ENCODE peak calls at places on chromosomes 7 and 10, in nine cellular contexts. C is stomach, P is prostate gland, U is mammary epithelial cell, B is A549, L is psoas muscle, Y is upper lobe of right lung, X is WERI-Rb-1, T is IMR-90. N is an unnamed sample.

GRCh38 chr7:2654059-2654458 is 22.3 kb downstream of the TTYH3 start:
- DNase-seq in C (no peak), P (no peak), U (no peak), B (no peak), L (no peak), Y (no peak), X (no peak), T (no peak), N (no peak)

GRCh38 chr10:82847242-82847641 is 972.2 kb downstream of the NRG3 start:
- DNase-seq in C (no peak), P (no peak), U (no peak), B (no peak), L (no peak), Y (no peak), X (no peak), T (no peak), N (no peak)

GRCh38 chr10:117223413-117224035 is 17.4 kb upstream of the SLC18A2 start:
- DNase-seq in C (no peak), P (no peak), U (no peak), B (no peak), L (peak), Y (no peak), X (no peak), T (no peak), N (no peak)

GRCh38 chr10:4450981-4451501 is 375.0 kb upstream of the AKR1E2 start:
- DNase-seq in C (no peak), P (no peak), U (peak), B (no peak), L (no peak), Y (no peak), X (no peak), T (peak), N (no peak)

GRCh38 chr7:36527549-36527913 is 137.9 kb downstream of the ANLN start:
- DNase-seq in C (no peak), P (no peak), U (no peak), B (no peak), L (no peak), Y (no peak), X (no peak), T (no peak), N (no peak)

GRCh38 chr7:5414876-5415275 is 8.8 kb downstream of the TNRC18 start:
- DNase-seq in C (no peak), P (no peak), U (no peak), B (no peak), L (no peak), Y (no peak), X (no peak), T (no peak), N (no peak)

GRCh38 chr7:33933611-33934281 is 28.4 kb downstream of the BMPER start:
- DNase-seq in C (no peak), P (no peak), U (peak), B (peak), L (no peak), Y (no peak), X (no peak), T (peak), N (no peak)

GRCh38 chr7:159019111-159019510 is 125.6 kb downstream of the VIPR2 start:
- DNase-seq in C (no peak), P (no peak), U (no peak), B (no peak), L (peak), Y (no peak), X (no peak), T (no peak), N (no peak)

GRCh38 chr7:78218051-78218450 is 419.5 kb downstream of the PHTF2 start:
- DNase-seq in C (no peak), P (no peak), U (peak), B (no peak), L (no peak), Y (no peak), X (no peak), T (peak), N (no peak)

GRCh38 chr10:67079126-67079525 is 153.3 kb downstream of the LRRTM3 start:
- DNase-seq in C (peak), P (no peak), U (no peak), B (no peak), L (no peak), Y (no peak), X (no peak), T (no peak), N (no peak)

GRCh38 chr10:71392791-71393781 is 3.6 kb upstream of the CDH23 start:
- DNase-seq in C (no peak), P (no peak), U (no peak), B (no peak), L (no peak), Y (peak), X (no peak), T (no peak), N (peak)

GRCh38 chr10:114697061-114697598 is 39.1 kb upstream of the ABLIM1 start:
- DNase-seq in C (no peak), P (peak), U (peak), B (no peak), L (no peak), Y (peak), X (no peak), T (peak), N (no peak)

GRCh38 chr7:36723951-36724664 is at the start of gene AOAH:
- DNase-seq in C (peak), P (no peak), U (no peak), B (no peak), L (peak), Y (peak), X (no peak), T (no peak), N (no peak)

GRCh38 chr10:6513509-6513908 is 66.6 kb downstream of the PRKCQ start:
- DNase-seq in C (no peak), P (no peak), U (no peak), B (no peak), L (no peak), Y (no peak), X (no peak), T (no peak), N (no peak)

GRCh38 chr7:66920769-66921395 is at the start of gene TMEM248:
- DNase-seq in C (peak), P (peak), U (peak), B (peak), L (peak), Y (peak), X (peak), T (peak), N (peak)

GRCh38 chr7:2231992-2232765 is 566 bp downstream of the MAD1L1 start:
- DNase-seq in C (no peak), P (no peak), U (peak), B (no peak), L (no peak), Y (no peak), X (peak), T (no peak), N (no peak)

GRCh38 chr10:86956195-86956840 is 1.1 kb downstream of the MMRN2 start:
- DNase-seq in C (no peak), P (no peak), U (no peak), B (no peak), L (no peak), Y (peak), X (no peak), T (no peak), N (no peak)

GRCh38 chr7:90708841-90709317 is 112.8 kb downstream of the CDK14 start:
- DNase-seq in C (peak), P (no peak), U (no peak), B (no peak), L (no peak), Y (no peak), X (peak), T (no peak), N (no peak)

GRCh38 chr7:32605032-32605431 is 109.7 kb downstream of the AVL9 start:
- DNase-seq in C (no peak), P (no peak), U (no peak), B (no peak), L (no peak), Y (no peak), X (no peak), T (no peak), N (no peak)

GRCh38 chr10:44510716-44511115 is 125.8 kb upstream of the CXCL12 start:
- DNase-seq in C (no peak), P (no peak), U (peak), B (no peak), L (no peak), Y (no peak), X (no peak), T (peak), N (no peak)

GRCh38 chr10:103455235-103455634 is 3.1 kb upstream of the CALHM2 start:
- DNase-seq in C (no peak), P (no peak), U (no peak), B (no peak), L (peak), Y (no peak), X (no peak), T (no peak), N (no peak)

GRCh38 chr7:119988401-119988800 is 284.6 kb upstream of the KCND2 start:
- DNase-seq in C (no peak), P (no peak), U (no peak), B (no peak), L (no peak), Y (no peak), X (no peak), T (no peak), N (no peak)

GRCh38 chr10:103890194-103890658 is 27.8 kb downstream of the STN1 start:
- DNase-seq in C (peak), P (peak), U (peak), B (peak), L (no peak), Y (peak), X (no peak), T (peak), N (no peak)

GRCh38 chr7:157940497-157940896 is 603.7 kb downstream of the DNAJB6 start:
- DNase-seq in C (no peak), P (no peak), U (no peak), B (no peak), L (no peak), Y (no peak), X (no peak), T (no peak), N (no peak)

GRCh38 chr7:100472854-100473499 is 6.0 kb downstream of the TSC22D4 start:
- DNase-seq in C (no peak), P (no peak), U (peak), B (no peak), L (peak), Y (no peak), X (no peak), T (peak), N (peak)

GRCh38 chr7:104980969-104981670 is 32.9 kb upstream of the KMT2E start:
- DNase-seq in C (no peak), P (no peak), U (peak), B (peak), L (no peak), Y (no peak), X (no peak), T (peak), N (no peak)

GRCh38 chr10:122514045-122514840 is 46.3 kb upstream of the DMBT1 start:
- DNase-seq in C (no peak), P (no peak), U (peak), B (no peak), L (no peak), Y (no peak), X (no peak), T (peak), N (no peak)

GRCh38 chr10:80356563-80356999 is at the start of the genes DYDC1 and DYDC2:
- DNase-seq in C (peak), P (peak), U (peak), B (no peak), L (peak), Y (peak), X (peak), T (no peak), N (no peak)

GRCh38 chr10:123269017-123269552 is 114.9 kb downstream of the BUB3 start:
- DNase-seq in C (no peak), P (no peak), U (no peak), B (no peak), L (no peak), Y (no peak), X (no peak), T (no peak), N (peak)

GRCh38 chr7:143434660-143435059 is 8.6 kb upstream of the TAS2R60 start:
- DNase-seq in C (no peak), P (peak), U (peak), B (no peak), L (peak), Y (no peak), X (no peak), T (peak), N (no peak)

GRCh38 chr10:133028158-133028557 is 59.6 kb upstream of the ADGRA1 start:
- DNase-seq in C (no peak), P (no peak), U (no peak), B (no peak), L (no peak), Y (no peak), X (no peak), T (no peak), N (no peak)
- H3K4me3 ChIP-seq in C (no peak), P (no peak), U (no peak), B (no peak), L (no peak), Y (no peak), X (no peak), T (no peak), N (no peak)

DNA sequence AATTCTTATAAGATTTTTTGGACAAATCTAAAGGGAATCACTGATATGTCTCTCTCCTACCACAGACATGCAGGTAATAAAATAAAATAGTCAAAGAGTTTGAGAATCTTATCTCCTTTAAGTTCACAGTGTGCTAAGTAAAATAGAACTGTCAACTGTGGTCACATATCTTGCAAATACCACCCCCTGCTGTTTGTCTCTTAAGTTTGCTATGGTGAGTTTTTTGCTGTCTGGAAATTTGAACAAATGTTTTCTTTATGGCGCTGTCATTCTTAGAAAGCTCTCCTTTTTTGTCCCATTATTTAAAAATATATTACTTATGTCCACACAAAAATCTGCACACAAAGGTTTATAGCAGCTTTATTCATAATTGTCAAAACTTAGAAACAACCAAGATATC is 19.6 kb downstream of the GIMAP5 start:
- DNase-seq in C (no peak), P (no peak), U (no peak), B (no peak), L (no peak), Y (no peak), X (no peak), T (no peak), N (no peak)
- TF ChIP-seq CTCF in C (no peak), P (no peak), U (no peak), B (peak), L (peak), Y (peak), X (no peak), T (peak), N (no peak)

DNA sequence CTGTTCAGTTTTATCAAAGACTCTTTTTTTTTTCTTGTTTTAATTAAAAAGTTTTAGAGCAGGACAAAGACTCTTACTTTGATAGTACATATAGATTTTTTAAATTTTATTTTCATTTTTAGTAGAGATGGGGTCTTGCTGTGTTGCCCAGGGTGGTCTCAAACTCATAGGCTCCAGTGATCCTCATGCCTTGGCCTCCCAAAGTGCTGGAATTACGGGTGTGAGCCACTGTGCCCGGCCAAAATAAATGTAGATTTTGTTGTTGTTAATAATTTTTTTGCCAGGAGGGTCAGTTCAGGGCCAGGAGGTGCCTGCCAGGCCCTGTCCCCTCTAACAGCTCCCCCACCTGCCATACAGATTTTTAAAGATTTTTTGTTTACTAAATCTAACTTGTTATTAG is 17.0 kb downstream of the DENND10 start:
- DNase-seq in C (no peak), P (no peak), U (no peak), B (no peak), L (no peak), Y (no peak), X (no peak), T (no peak), N (no peak)
- H3K27ac ChIP-seq in C (no peak), P (no peak), U (no peak), B (peak), L (peak), Y (no peak), X (no peak), T (peak), N (no peak)

GRCh38 chr10:93451244-93451947 is 30.7 kb downstream of the MYOF start:
- DNase-seq in C (no peak), P (no peak), U (no peak), B (no peak), L (no peak), Y (no peak), X (no peak), T (no peak), N (no peak)

GRCh38 chr10:93447970-93448369 is 34.2 kb downstream of the MYOF start:
- DNase-seq in C (no peak), P (no peak), U (no peak), B (no peak), L (no peak), Y (no peak), X (no peak), T (no peak), N (no peak)

GRCh38 chr10:93456480-93456879 is 25.7 kb downstream of the MYOF start:
- DNase-seq in C (no peak), P (no peak), U (no peak), B (no peak), L (no peak), Y (no peak), X (no peak), T (peak), N (no peak)

GRCh38 chr10:93454146-93454545 is 28.0 kb downstream of the MYOF start:
- DNase-seq in C (no peak), P (no peak), U (no peak), B (no peak), L (no peak), Y (no peak), X (no peak), T (no peak), N (no peak)

GRCh38 chr10:93452143-93452542 is 30.0 kb downstream of the MYOF start:
- DNase-seq in C (no peak), P (no peak), U (no peak), B (no peak), L (no peak), Y (no peak), X (no peak), T (no peak), N (no peak)
- H3K4me3 ChIP-seq in C (no peak), P (no peak), U (no peak), B (no peak), L (no peak), Y (no peak), X (no peak), T (no peak), N (no peak)

GRCh38 chr7:131552053-131552452 is 4.4 kb downstream of the PODXL start:
- DNase-seq in C (no peak), P (no peak), U (no peak), B (no peak), L (no peak), Y (no peak), X (no peak), T (no peak), N (no peak)

GRCh38 chr7:131556055-131556911 is at the start of gene PODXL:
- DNase-seq in C (peak), P (peak), U (peak), B (peak), L (peak), Y (peak), X (peak), T (peak), N (peak)

GRCh38 chr7:131555565-131556054 is 818 bp downstream of the PODXL start:
- DNase-seq in C (no peak), P (no peak), U (no peak), B (no peak), L (no peak), Y (no peak), X (peak), T (no peak), N (no peak)

GRCh38 chr7:131554880-131555516 is 1.4 kb downstream of the PODXL start:
- DNase-seq in C (no peak), P (no peak), U (no peak), B (no peak), L (no peak), Y (no peak), X (no peak), T (no peak), N (no peak)

DNA sequence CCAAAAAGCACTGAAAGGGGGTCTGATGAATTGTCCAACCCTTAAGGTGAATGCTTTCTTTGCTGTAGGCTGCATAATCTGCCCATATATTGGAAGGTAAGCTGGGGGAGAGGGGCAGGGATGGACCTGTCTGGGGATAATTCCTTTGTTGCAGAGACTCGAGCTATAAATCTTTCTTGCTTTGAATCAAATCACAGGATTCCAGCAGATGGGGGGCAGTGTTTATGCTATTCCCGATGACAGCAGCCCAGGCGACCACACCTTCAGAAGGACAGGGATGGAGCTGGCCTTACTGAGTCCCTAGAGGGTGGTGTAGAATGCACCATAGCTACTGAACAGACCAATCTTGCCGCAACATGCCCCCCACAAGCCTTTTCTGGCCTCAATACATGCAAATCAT is 2.5 kb downstream of the PODXL start:
- DNase-seq in C (no peak), P (no peak), U (no peak), B (no peak), L (no peak), Y (no peak), X (peak), T (no peak), N (no peak)
- TF ChIP-seq CTCF in C (no peak), P (no peak), U (no peak), B (no peak), L (no peak), Y (no peak), X (no peak), T (no peak), N (no peak)

DNA sequence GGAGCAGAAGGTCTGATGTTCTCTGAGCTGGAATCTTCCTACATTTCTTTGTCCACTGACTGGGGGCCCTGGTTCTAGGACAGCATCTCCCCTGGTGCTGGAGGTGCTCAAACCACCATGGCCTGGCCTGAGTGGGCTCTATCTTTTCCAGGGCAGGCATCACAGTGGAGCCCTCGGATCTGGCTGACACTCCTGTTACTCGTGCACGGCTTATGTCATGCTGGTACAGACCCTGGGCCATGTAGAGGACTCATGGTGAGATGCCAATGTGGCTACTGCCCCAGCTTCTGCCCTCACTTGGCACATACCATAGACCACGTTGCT is 96.0 kb downstream of the HIPK2 start:
- DNase-seq in C (no peak), P (no peak), U (no peak), B (no peak), L (no peak), Y (no peak), X (no peak), T (no peak), N (no peak)
- H3K27ac ChIP-seq in C (peak), P (peak), U (peak), B (peak), L (peak), Y (peak), X (no peak), T (peak), N (peak)

GRCh38 chr7:50149364-50149763 is 56.3 kb upstream of the ZPBP start:
- DNase-seq in C (no peak), P (no peak), U (no peak), B (no peak), L (no peak), Y (no peak), X (no peak), T (no peak), N (no peak)

GRCh38 chr7:50147952-50148351 is 54.9 kb upstream of the ZPBP start:
- DNase-seq in C (no peak), P (no peak), U (no peak), B (no peak), L (no peak), Y (no peak), X (no peak), T (no peak), N (no peak)

GRCh38 chr7:50145801-50146338 is 52.8 kb upstream of the ZPBP start:
- DNase-seq in C (no peak), P (no peak), U (no peak), B (no peak), L (no peak), Y (no peak), X (no peak), T (no peak), N (no peak)

GRCh38 chr7:50142421-50143113 is 49.5 kb upstream of the ZPBP start:
- DNase-seq in C (no peak), P (no peak), U (no peak), B (no peak), L (no peak), Y (no peak), X (no peak), T (peak), N (no peak)

GRCh38 chr7:50146692-50147091 is 53.6 kb upstream of the ZPBP start:
- DNase-seq in C (no peak), P (no peak), U (no peak), B (no peak), L (no peak), Y (no peak), X (no peak), T (no peak), N (no peak)
- H3K4me3 ChIP-seq in C (no peak), P (no peak), U (no peak), B (no peak), L (no peak), Y (no peak), X (no peak), T (no peak), N (no peak)

GRCh38 chr7:30029696-30030095 is 1.5 kb downstream of the PLEKHA8 start:
- DNase-seq in C (no peak), P (no peak), U (peak), B (peak), L (no peak), Y (no peak), X (no peak), T (no peak), N (no peak)
- TF ChIP-seq CTCF in C (no peak), P (no peak), U (no peak), B (no peak), L (no peak), Y (peak), X (no peak), T (no peak), N (no peak)

N was measured in coronary artery.